ENCODE peak calls at places on chromosomes 16 and 17, in seven cellular contexts. V is T47D, H is A549, Q is GM23248, F is T-helper 1 cell, U is NCI-H460, J is HuH-7. K is an unnamed sample.

GRCh38 chr17:8140058-8140412 is 12.2 kb downstream of the PER1 start:
- DNase-seq in V (no peak), F (no peak), U (no peak), H (no peak), Q (peak), J (no peak), K (no peak)

GRCh38 chr16:4293822-4294457 is 21.1 kb upstream of the TFAP4 start:
- DNase-seq in H (peak), Q (peak), F (no peak), V (peak), U (no peak), J (peak), K (no peak)

GRCh38 chr16:85331685-85332084 is 219.4 kb upstream of the CIBAR2 start:
- DNase-seq in U (no peak), H (no peak), F (no peak), V (no peak), J (no peak), Q (no peak), K (no peak)

GRCh38 chr17:78966123-78966813 is 13.5 kb downstream of the LGALS3BP start:
- DNase-seq in J (no peak), F (no peak), U (no peak), V (no peak), H (no peak), Q (peak), K (no peak)

GRCh38 chr16:3965781-3966582 is 85.5 kb upstream of the CREBBP start:
- DNase-seq in V (no peak), J (no peak), H (no peak), U (no peak), Q (no peak), F (no peak), K (no peak)

GRCh38 chr16:85448557-85449194 is 164.4 kb upstream of the GSE1 start:
- DNase-seq in F (peak), V (peak), U (no peak), H (no peak), Q (no peak), J (peak), K (peak)

GRCh38 chr17:40415390-40415789 is 2.3 kb downstream of the TOP2A start:
- DNase-seq in J (no peak), U (peak), F (no peak), V (peak), H (peak), Q (peak), K (peak)

GRCh38 chr16:15464401-15465186 is 30.2 kb downstream of the BMERB1 start:
- DNase-seq in U (no peak), V (no peak), J (no peak), F (no peak), Q (no peak), H (no peak), K (no peak)

K was measured in CD4-positive, alpha-beta memory T cell.